ENCODE peak calls at places on chromosomes 11 and 22, in eight cellular contexts. U is lower leg skin, D is ovary, M is HepG2, G is IMR-90, X is heart left ventricle, A is breast epithelium, S is tibial nerve. J is an unnamed sample.
A peak's percentile ranks its signal among the peaks of the same experiment; 100 is the strongest.

GRCh38 chr11:86360775-86361395 is 13.8 kb upstream of the CCDC81 start:
- DNase-seq in U (no peak), D (no peak), M (peak; percentile 6), G (peak; percentile 73), X (no peak), A (no peak), S (no peak), J (no peak)

GRCh38 chr11:119149371-119150275 is 771 bp downstream of the ABCG4 start:
- DNase-seq in U (no peak), D (peak; percentile 39), M (no peak), G (no peak), X (no peak), A (no peak), S (no peak), J (no peak)

GRCh38 chr11:118002541-118003019 is 16.4 kb downstream of the IL10RA start:
- DNase-seq in U (no peak), D (peak; percentile 57), M (no peak), G (no peak), X (peak; percentile 82), A (no peak), S (no peak), J (peak; percentile 34)

GRCh38 chr11:97454988-97455387 is 1065.2 kb downstream of the JRKL start:
- DNase-seq in U (no peak), D (no peak), M (peak; percentile 3), G (no peak), X (no peak), A (no peak), S (no peak), J (peak; percentile 1)

GRCh38 chr11:12433571-12434061 is 56.2 kb downstream of the PARVA start:
- DNase-seq in U (no peak), D (no peak), M (no peak), G (peak; percentile 98), X (no peak), A (no peak), S (no peak), J (no peak)

GRCh38 chr11:96155627-96156378 is 187.2 kb downstream of the MAML2 start:
- DNase-seq in U (peak; percentile 69), D (peak; percentile 81), M (peak; percentile 64), G (peak; percentile 97), X (peak; percentile 86), A (no peak), S (peak; percentile 57), J (peak; percentile 23)

GRCh38 chr11:78641541-78641940 is 66.9 kb upstream of the NARS2 start:
- DNase-seq in U (no peak), D (no peak), M (no peak), G (no peak), X (no peak), A (no peak), S (no peak), J (no peak)

GRCh38 chr11:22432331-22433065 is 94.3 kb downstream of the SLC17A6 start:
- DNase-seq in U (no peak), D (peak; percentile 50), M (no peak), G (peak; percentile 24), X (peak; percentile 45), A (peak; percentile 51), S (peak; percentile 18), J (no peak)

GRCh38 chr22:37032134-37032534 is 12.6 kb downstream of the MPST start:
- DNase-seq in U (no peak), D (no peak), M (no peak), G (no peak), X (no peak), A (no peak), S (no peak), J (no peak)

GRCh38 chr22:37030560-37031281 is 11.2 kb downstream of the MPST start:
- DNase-seq in U (no peak), D (no peak), M (no peak), G (no peak), X (no peak), A (no peak), S (no peak), J (no peak)

GRCh38 chr22:37036655-37037377 is 14.7 kb upstream of the KCTD17 start:
- DNase-seq in U (no peak), D (no peak), M (no peak), G (no peak), X (no peak), A (no peak), S (no peak), J (no peak)

GRCh38 chr22:37032535-37033460 is 13.3 kb downstream of the MPST start:
- DNase-seq in U (peak; percentile 59), D (no peak), M (peak; percentile 100), G (peak; percentile 37), X (no peak), A (no peak), S (no peak), J (no peak)

DNA sequence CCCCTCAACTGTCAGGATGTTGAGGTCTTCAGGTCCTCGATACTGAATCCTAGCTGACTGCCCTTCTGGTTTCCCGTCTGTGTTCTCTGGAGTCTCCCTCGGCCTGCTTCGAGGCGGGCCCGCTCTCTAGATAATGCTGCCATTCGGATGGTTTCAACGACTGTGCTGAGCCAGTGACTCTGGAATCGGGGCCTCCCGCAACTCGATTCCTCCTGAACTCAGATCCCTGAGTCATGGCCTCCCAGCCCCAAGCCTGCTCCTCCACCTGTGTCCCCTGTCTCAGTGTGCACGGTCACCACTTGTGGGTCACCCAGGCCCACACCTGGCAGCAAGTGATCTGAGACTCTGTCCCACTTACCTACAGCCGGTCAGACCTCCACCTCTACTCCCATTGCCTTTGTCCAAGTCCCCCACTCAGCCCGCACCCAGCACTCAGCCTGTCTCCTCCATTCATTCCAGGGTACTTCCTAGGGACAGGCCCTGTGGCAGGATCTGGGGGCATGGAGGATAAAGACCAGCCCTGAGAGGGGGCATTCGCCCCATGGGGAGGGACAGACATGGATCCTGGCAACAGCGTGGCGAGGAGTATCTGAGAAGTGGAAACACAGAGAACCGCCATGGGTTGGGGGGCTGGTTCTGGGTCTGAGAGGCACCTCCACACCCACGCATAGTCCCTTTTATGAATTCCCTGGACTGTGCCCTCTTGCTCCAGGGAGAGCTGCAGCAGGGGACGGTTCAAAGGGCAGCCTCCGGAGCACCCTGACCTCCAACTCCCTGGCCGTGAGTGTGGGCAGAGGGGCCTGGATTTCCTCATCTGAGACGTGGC is 14.3 kb downstream of the MPST start:
- DNase-seq in U (no peak), D (no peak), M (peak; percentile 71), G (no peak), X (no peak), A (no peak), S (no peak), J (no peak)
- TF ChIP-seq POLR2A in U (no peak), D (no peak), M (peak; percentile 40), G (no peak), X (no peak), A (no peak), S (no peak), J (no peak)

DNA sequence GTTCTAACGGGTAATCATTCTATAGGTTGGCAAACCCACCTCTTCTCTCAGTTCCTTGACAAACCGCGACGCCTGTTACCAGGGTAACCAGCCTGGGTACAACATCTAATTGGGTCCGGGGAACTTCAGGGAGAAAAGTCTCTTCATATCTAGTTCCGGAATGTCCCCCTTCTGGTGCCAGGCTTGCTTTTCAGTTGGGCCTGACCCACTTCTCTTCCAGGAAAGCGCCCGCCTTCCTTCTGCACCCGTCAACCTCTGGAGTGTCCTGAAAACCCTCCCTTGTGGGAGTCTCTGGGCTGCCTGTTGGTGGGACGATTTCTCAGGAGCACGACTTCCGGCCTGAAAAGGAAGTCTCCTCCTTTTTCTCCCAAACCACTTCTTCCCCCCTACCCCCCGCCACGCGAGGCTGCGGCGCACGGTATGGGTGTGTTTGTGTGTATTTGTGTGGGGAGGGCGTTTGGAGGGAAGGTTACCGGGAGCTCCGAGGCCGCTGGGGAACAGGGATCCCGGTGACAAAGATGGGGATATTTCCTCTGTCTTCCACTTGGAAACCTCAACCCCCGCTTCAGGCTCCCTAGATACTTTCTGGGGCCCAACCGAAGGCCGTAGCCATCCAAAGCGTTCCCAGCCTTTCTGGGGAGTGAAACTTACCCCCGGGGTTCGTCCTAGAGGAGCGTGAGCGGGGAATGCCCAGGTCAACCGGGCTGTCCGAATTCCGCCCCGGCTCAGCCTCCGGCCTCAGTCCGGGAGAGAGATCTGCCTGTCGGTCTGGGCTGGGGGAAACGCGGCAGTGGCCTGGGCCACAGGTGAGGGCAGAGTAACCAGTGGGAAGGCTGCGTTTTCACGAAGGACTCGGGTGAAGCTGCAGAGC is at the start of the genes NKAPD1 and PIH1D2:
- DNase-seq in U (peak; percentile 73), D (peak; percentile 79), M (peak; percentile 85), G (peak; percentile 88), X (peak; percentile 73), A (peak; percentile 64), S (peak; percentile 50), J (peak; percentile 94)
- TF ChIP-seq POLR2A in U (no peak), D (no peak), M (no peak), G (no peak), X (peak; percentile 36), A (no peak), S (peak; percentile 32), J (peak; percentile 69)

GRCh38 chr11:57815877-57816276 is 54.3 kb downstream of the CTNND1 start:
- DNase-seq in U (no peak), D (no peak), M (no peak), G (no peak), X (no peak), A (no peak), S (no peak), J (peak; percentile 20)

GRCh38 chr11:57815476-57815875 is 53.9 kb downstream of the CTNND1 start:
- DNase-seq in U (no peak), D (no peak), M (no peak), G (no peak), X (no peak), A (no peak), S (no peak), J (no peak)

DNA sequence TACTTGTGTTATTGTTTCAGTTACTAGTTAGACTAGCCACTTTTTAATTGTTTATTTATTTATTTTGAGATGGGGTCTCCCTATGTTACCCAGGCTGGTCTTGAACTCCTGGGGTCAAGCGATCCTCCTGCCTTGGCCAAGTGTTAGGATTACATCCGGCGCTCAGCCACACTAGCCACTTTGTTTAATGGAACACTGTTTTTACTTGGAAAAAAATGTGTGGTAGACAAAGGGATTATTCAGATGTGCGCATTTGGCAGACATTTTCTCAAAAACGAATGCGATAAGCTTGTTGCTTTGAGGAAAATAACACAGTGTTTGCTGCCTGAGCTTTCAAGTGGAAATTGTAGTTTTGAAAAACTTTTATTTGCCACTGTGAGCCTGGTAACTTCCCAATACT is 51.0 kb downstream of the CTNND1 start:
- DNase-seq in U (no peak), D (no peak), M (no peak), G (no peak), X (no peak), A (no peak), S (no peak), J (no peak)
- TF ChIP-seq POLR2A in U (no peak), D (no peak), M (no peak), G (no peak), X (no peak), A (no peak), S (no peak), J (no peak)

GRCh38 chr22:41094036-41094435 is 1.6 kb downstream of the EP300 start:
- DNase-seq in U (no peak), D (no peak), M (peak; percentile 31), G (peak; percentile 40), X (no peak), A (no peak), S (no peak), J (peak; percentile 73)

GRCh38 chr22:41091139-41092022 is 1.0 kb upstream of the EP300 start:
- DNase-seq in U (peak; percentile 98), D (peak; percentile 99), M (peak; percentile 96), G (peak; percentile 98), X (peak; percentile 99), A (peak; percentile 99), S (peak; percentile 98), J (peak; percentile 100)

GRCh38 chr22:41096391-41096790 is 4.0 kb downstream of the EP300 start:
- DNase-seq in U (no peak), D (no peak), M (no peak), G (no peak), X (no peak), A (no peak), S (no peak), J (no peak)

GRCh38 chr22:41092023-41092817 is at the start of gene EP300:
- DNase-seq in U (peak; percentile 88), D (peak; percentile 84), M (peak; percentile 18), G (peak; percentile 68), X (peak; percentile 90), A (peak; percentile 87), S (peak; percentile 81), J (peak; percentile 91)

DNA sequence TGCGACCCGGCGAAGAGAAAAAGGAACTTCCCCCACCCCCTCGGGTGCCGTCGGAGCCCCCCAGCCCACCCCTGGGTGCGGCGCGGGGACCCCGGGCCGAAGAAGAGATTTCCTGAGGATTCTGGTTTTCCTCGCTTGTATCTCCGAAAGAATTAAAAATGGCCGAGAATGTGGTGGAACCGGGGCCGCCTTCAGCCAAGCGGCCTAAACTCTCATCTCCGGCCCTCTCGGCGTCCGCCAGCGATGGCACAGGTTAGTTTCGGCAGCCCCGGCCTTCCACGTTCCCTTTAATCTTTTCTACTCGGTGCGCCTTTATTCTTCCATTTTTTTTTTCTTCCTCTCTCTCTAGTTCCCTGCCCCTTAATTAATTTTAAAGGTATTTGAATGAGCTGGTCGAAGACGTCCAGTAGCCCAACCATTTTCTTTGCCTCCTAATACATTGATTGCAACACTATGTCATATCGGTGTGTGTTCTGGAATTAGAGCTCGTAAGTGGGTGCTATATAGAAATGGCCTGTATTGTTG is 517 bp downstream of the EP300 start:
- DNase-seq in U (no peak), D (no peak), M (peak; percentile 15), G (peak; percentile 20), X (peak; percentile 29), A (no peak), S (no peak), J (peak; percentile 82)
- TF ChIP-seq POLR2A in U (no peak), D (no peak), M (no peak), G (no peak), X (no peak), A (no peak), S (no peak), J (no peak)

J was measured in erythroblast.